ENCODE peak calls at places on chromosomes 11 and 22, in five cellular contexts. H, X, G, T and O are unnamed samples.

GRCh38 chr11:36097219-36097650 is 153.4 kb downstream of the LDLRAD3 start:
- DNase-seq in H (no peak), X (no peak), G (no peak), T (no peak), O (no peak)

GRCh38 chr11:12950681-12951080 is 58.4 kb upstream of the RASSF10 start:
- DNase-seq in H (no peak), X (no peak), G (no peak), T (no peak), O (no peak)

GRCh38 chr11:36746886-36747710 is 149.1 kb upstream of the RAG2 start:
- DNase-seq in H (peak), X (peak), G (peak), T (peak), O (peak)

GRCh38 chr11:44226472-44226871 is 83.5 kb downstream of the ALX4 start:
- DNase-seq in H (no peak), X (no peak), G (no peak), T (no peak), O (no peak)

GRCh38 chr22:20324139-20324516 is 4.3 kb upstream of the DGCR6L start:
- DNase-seq in H (no peak), X (no peak), G (peak), T (no peak), O (no peak)

GRCh38 chr11:1123970-1124369 is 33.8 kb upstream of the MUC5AC start:
- DNase-seq in H (no peak), X (no peak), G (no peak), T (no peak), O (no peak)

GRCh38 chr11:85787168-85787567 is 23.8 kb downstream of the SYTL2 start:
- DNase-seq in H (no peak), X (no peak), G (no peak), T (no peak), O (no peak)

GRCh38 chr11:42967653-42968052 is 344.1 kb upstream of the API5 start:
- DNase-seq in H (no peak), X (no peak), G (no peak), T (no peak), O (no peak)

GRCh38 chr11:8928981-8929615 is 3.6 kb downstream of the C11orf16 start:
- DNase-seq in H (no peak), X (no peak), G (no peak), T (no peak), O (no peak)

GRCh38 chr11:72436667-72437066 is 2.3 kb upstream of the CLPB start:
- DNase-seq in H (no peak), X (no peak), G (no peak), T (no peak), O (no peak)

GRCh38 chr11:72431846-72432245 is 2.5 kb downstream of the CLPB start:
- DNase-seq in H (no peak), X (no peak), G (no peak), T (no peak), O (no peak)

GRCh38 chr11:72430743-72431570 is 3.4 kb downstream of the CLPB start:
- DNase-seq in H (no peak), X (peak), G (no peak), T (peak), O (no peak)

GRCh38 chr11:72432347-72433287 is 1.7 kb downstream of the CLPB start:
- DNase-seq in H (no peak), X (no peak), G (no peak), T (no peak), O (no peak)

DNA sequence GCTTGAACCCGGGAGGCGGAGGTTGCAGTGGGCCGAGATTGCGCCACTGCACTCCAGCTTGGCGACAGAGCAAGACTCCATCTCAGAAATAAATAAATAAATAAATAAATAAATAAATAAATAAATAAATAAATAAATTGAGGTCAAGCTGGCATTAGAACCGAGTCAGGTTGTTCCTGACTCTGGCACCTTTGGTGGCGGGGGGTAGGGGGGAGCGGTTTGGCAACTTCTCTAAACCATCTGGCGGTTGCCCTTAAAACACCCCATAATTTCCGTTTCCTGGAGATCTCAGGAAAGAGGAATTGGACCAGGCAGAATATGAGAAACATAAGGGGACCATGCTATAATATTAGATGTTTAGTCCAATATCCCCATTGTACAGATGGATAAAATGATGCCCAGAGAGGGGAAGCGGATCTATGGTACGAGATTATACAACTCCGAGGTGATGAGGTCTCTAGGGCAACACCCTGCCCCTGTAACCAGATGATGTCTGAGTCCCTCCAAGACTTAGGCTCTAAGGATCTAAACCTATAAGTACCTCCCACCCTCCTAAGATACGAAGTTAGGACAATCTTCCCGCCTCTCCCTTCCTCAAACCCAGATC is 773 bp downstream of the CLPB start:
- DNase-seq in H (no peak), X (peak), G (no peak), T (no peak), O (no peak)
- H3K27ac ChIP-seq in H (peak), X (peak), G (peak), T (peak), O (peak)

DNA sequence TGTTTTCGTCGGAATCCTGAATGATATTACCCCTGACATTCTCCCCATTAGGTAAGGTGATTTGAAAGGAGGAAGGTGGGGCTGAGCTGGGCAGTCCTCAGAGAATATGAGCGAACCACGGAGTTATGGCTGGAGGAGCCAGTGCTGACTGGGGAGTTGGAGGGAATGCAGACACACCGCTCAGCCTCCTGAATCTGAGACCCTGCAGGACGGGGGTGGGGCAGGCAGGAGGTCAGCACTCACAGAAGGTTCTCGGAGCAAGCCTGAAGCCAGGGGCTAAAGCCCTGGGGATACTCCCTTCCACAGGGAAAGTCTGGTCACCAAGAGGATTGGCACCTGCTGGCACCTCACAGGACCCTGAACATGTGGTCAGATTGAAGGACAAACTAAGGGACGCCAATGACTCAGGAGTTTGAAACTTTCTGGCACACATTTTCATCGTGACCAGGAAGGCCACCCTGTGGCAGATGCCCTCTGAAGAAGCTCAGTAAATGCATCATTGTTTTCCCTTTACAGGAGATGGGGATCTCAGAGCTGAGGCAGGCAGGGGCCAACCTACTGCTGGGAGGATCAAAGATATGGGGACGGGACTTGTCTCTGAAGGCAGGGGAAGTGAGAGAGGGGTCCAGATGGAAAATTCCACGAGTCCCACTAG is 26.9 kb upstream of the FCHSD2 start:
- DNase-seq in H (no peak), X (no peak), G (no peak), T (no peak), O (no peak)
- H3K27ac ChIP-seq in H (no peak), X (no peak), G (no peak), T (no peak), O (no peak)

GRCh38 chr11:109698237-109698636 is 276.2 kb downstream of the C11orf87 start:
- DNase-seq in H (no peak), X (no peak), G (no peak), T (no peak), O (no peak)

GRCh38 chr11:109695696-109696095 is 273.7 kb downstream of the C11orf87 start:
- DNase-seq in H (no peak), X (no peak), G (no peak), T (peak), O (no peak)

GRCh38 chr11:109696191-109696897 is 274.4 kb downstream of the C11orf87 start:
- DNase-seq in H (no peak), X (no peak), G (no peak), T (peak), O (no peak)

DNA sequence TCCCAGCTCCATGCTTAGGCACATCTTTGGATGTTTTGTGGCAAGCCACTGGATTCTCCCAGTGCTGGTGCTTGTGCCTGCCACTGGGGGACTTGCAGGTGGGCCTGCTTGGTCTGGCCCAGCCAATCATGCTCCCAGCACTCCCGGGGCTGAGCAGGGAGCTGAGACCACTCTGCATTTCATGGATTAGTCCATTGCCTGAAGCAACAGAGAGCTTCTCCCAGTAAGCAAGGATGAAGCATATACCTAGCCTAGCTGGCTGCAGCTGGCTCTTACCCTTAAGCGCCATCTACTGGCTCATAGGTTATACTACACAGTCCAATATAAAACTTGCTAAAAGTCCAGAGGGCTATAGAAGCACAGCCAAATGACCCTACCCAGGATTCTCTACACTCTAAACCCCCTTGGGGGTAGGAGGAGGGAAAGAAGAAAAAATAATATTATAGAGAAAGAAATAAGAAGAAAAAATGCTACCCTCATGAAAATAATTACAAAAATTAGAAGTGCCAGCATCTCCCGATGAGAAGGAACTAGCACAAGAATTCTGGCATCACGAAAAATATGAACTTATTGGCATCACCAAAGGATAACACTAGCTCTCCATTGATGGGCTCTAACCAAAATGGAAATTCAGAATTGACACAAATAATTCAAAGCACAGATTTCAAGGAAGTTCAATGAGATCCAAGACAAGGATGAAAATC is 275.3 kb downstream of the C11orf87 start:
- DNase-seq in H (no peak), X (no peak), G (no peak), T (peak), O (no peak)
- H3K27ac ChIP-seq in H (no peak), X (no peak), G (no peak), T (no peak), O (no peak)

GRCh38 chr11:3833461-3833860 is 7.3 kb downstream of the RHOG start:
- DNase-seq in H (no peak), X (no peak), G (no peak), T (no peak), O (no peak)

GRCh38 chr11:3836903-3837302 is 3.9 kb downstream of the RHOG start:
- DNase-seq in H (peak), X (no peak), G (peak), T (no peak), O (peak)

GRCh38 chr11:3835752-3836151 is 5.0 kb downstream of the RHOG start:
- DNase-seq in H (no peak), X (no peak), G (no peak), T (no peak), O (no peak)

GRCh38 chr11:3834349-3835099 is 6.2 kb downstream of the RHOG start:
- DNase-seq in H (peak), X (no peak), G (no peak), T (no peak), O (no peak)

DNA sequence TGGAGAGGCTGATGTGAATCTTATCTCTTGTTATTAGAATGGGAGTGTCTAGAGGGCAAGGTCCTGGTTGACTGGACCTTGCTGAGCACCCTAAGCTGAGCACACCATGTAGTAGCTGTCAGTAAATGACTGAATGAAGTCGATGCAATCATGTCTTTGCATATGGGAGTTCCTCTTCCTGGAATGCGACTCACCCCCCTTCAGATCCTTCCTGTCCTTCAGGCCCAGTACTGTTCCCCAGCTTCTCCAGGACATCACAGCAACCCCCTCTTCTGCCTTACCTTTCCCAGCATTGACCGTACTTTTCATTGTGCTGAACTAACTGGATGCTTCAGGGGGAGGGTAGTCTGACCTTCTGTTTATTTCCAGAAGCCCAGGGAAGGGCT is 5.7 kb downstream of the RHOG start:
- DNase-seq in H (no peak), X (no peak), G (no peak), T (no peak), O (no peak)
- H3K27ac ChIP-seq in H (no peak), X (no peak), G (peak), T (no peak), O (peak)

GRCh38 chr22:49966716-49967332 is 6.3 kb downstream of the PIM3 start:
- DNase-seq in H (peak), X (peak), G (peak), T (no peak), O (no peak)
- H3K27ac ChIP-seq in H (peak), X (peak), G (no peak), T (no peak), O (peak)

GRCh38 chr11:45857834-45858492 is 10.7 kb downstream of the CRY2 start:
- DNase-seq in H (peak), X (no peak), G (no peak), T (peak), O (no peak)
- H3K27ac ChIP-seq in H (peak), X (peak), G (no peak), T (no peak), O (peak)

GRCh38 chr11:128297805-128298204 is 289.6 kb downstream of the ETS1 start:
- DNase-seq in H (no peak), X (no peak), G (no peak), T (no peak), O (no peak)
- H3K27ac ChIP-seq in H (no peak), X (no peak), G (no peak), T (no peak), O (no peak)

GRCh38 chr22:22814666-22815396 is 72.8 kb upstream of the IGLL5 start:
- DNase-seq in H (no peak), X (no peak), G (no peak), T (no peak), O (no peak)
- H3K27ac ChIP-seq in H (no peak), X (no peak), G (no peak), T (no peak), O (no peak)

GRCh38 chr11:14578551-14578956 is 58.4 kb upstream of the PSMA1 start:
- DNase-seq in H (no peak), X (no peak), G (peak), T (peak), O (no peak)
- H3K27ac ChIP-seq in H (no peak), X (no peak), G (peak), T (no peak), O (no peak)

DNA sequence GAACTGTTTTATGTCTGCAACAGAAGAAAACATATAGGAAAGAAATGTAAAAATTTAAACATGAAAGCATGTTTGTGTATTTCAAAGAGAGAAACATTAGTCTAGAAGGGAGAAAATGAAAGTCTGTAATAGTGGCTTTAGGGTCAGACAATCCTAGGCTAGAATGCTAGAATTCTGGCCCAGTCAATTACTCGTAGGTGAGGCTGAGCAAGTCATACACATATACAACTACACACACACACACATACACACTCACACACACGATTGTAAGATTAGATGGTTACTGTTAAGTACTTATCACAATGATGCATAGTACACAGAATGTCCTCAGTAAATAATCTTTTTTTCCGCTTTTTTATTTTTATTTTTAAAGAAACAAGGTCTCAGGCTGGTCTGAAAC is 37.7 kb upstream of the PCF11 start:
- DNase-seq in H (no peak), X (no peak), G (no peak), T (no peak), O (no peak)
- H3K27ac ChIP-seq in H (no peak), X (no peak), G (no peak), T (no peak), O (no peak)